ENCODE peak calls at places on chromosome 1, in nine cellular contexts. One of them, this sample, is unnamed.

GRCh38 chr1:247343801-247344200 is 12.1 kb upstream of the ZNF496 start:
- DNase-seq in spleen: peak
- DNase-seq in lower leg skin: no peak
- DNase-seq in K562: no peak
- DNase-seq in foreskin fibroblast: no peak
- DNase-seq in mucosa of descending colon: no peak
- DNase-seq in progenitor cell of endocrine pancreas: no peak
- DNase-seq in right lobe of liver: no peak
- DNase-seq in CD8-positive, alpha-beta T cell: no peak
- DNase-seq in this sample: no peak

GRCh38 chr1:153346067-153346723 is 2.4 kb downstream of the PGLYRP4 start:
- DNase-seq in spleen: peak
- DNase-seq in lower leg skin: no peak
- DNase-seq in K562: no peak
- DNase-seq in foreskin fibroblast: no peak
- DNase-seq in mucosa of descending colon: no peak
- DNase-seq in progenitor cell of endocrine pancreas: no peak
- DNase-seq in right lobe of liver: no peak
- DNase-seq in CD8-positive, alpha-beta T cell: peak
- DNase-seq in this sample: no peak

GRCh38 chr1:186212574-186213224 is 162.4 kb downstream of the TPR start:
- DNase-seq in spleen: no peak
- DNase-seq in lower leg skin: peak
- DNase-seq in K562: peak
- DNase-seq in foreskin fibroblast: peak
- DNase-seq in mucosa of descending colon: no peak
- DNase-seq in progenitor cell of endocrine pancreas: peak
- DNase-seq in right lobe of liver: no peak
- DNase-seq in CD8-positive, alpha-beta T cell: no peak
- DNase-seq in this sample: no peak

GRCh38 chr1:2311184-2312032 is 79.9 kb downstream of the MORN1 start:
- DNase-seq in spleen: peak
- DNase-seq in lower leg skin: no peak
- DNase-seq in K562: peak
- DNase-seq in foreskin fibroblast: peak
- DNase-seq in mucosa of descending colon: peak
- DNase-seq in progenitor cell of endocrine pancreas: peak
- DNase-seq in right lobe of liver: no peak
- DNase-seq in CD8-positive, alpha-beta T cell: peak
- DNase-seq in this sample: peak

GRCh38 chr1:18884727-18885126 is 17.6 kb downstream of the ALDH4A1 start:
- DNase-seq in spleen: no peak
- DNase-seq in lower leg skin: no peak
- DNase-seq in K562: no peak
- DNase-seq in foreskin fibroblast: no peak
- DNase-seq in mucosa of descending colon: no peak
- DNase-seq in progenitor cell of endocrine pancreas: no peak
- DNase-seq in right lobe of liver: no peak
- DNase-seq in CD8-positive, alpha-beta T cell: no peak
- DNase-seq in this sample: no peak

GRCh38 chr1:1120096-1120495 is 4.2 kb upstream of the C1orf159 start:
- DNase-seq in spleen: peak
- DNase-seq in lower leg skin: no peak
- DNase-seq in K562: no peak
- DNase-seq in foreskin fibroblast: no peak
- DNase-seq in mucosa of descending colon: peak
- DNase-seq in progenitor cell of endocrine pancreas: no peak
- DNase-seq in right lobe of liver: peak
- DNase-seq in CD8-positive, alpha-beta T cell: no peak
- DNase-seq in this sample: no peak

GRCh38 chr1:180194546-180195207 is 35.4 kb upstream of the LHX4 start:
- DNase-seq in spleen: no peak
- DNase-seq in lower leg skin: no peak
- DNase-seq in K562: peak
- DNase-seq in foreskin fibroblast: no peak
- DNase-seq in mucosa of descending colon: no peak
- DNase-seq in progenitor cell of endocrine pancreas: no peak
- DNase-seq in right lobe of liver: no peak
- DNase-seq in CD8-positive, alpha-beta T cell: no peak
- DNase-seq in this sample: no peak

GRCh38 chr1:15975358-15975804 is 520 bp downstream of the ZBTB17 start:
- DNase-seq in spleen: peak
- DNase-seq in lower leg skin: no peak
- DNase-seq in K562: peak
- DNase-seq in foreskin fibroblast: peak
- DNase-seq in mucosa of descending colon: peak
- DNase-seq in progenitor cell of endocrine pancreas: peak
- DNase-seq in right lobe of liver: no peak
- DNase-seq in CD8-positive, alpha-beta T cell: no peak
- DNase-seq in this sample: no peak

GRCh38 chr1:84859866-84860265 is 33.1 kb downstream of the LPAR3 start:
- DNase-seq in spleen: no peak
- DNase-seq in lower leg skin: no peak
- DNase-seq in K562: no peak
- DNase-seq in foreskin fibroblast: peak
- DNase-seq in mucosa of descending colon: no peak
- DNase-seq in progenitor cell of endocrine pancreas: no peak
- DNase-seq in right lobe of liver: no peak
- DNase-seq in CD8-positive, alpha-beta T cell: no peak
- DNase-seq in this sample: no peak

GRCh38 chr1:168428063-168428731 is 115.6 kb downstream of the XCL2 start:
- DNase-seq in spleen: no peak
- DNase-seq in lower leg skin: no peak
- DNase-seq in K562: no peak
- DNase-seq in foreskin fibroblast: peak
- DNase-seq in mucosa of descending colon: no peak
- DNase-seq in progenitor cell of endocrine pancreas: no peak
- DNase-seq in right lobe of liver: no peak
- DNase-seq in CD8-positive, alpha-beta T cell: no peak
- DNase-seq in this sample: no peak

GRCh38 chr1:168421399-168422004 is 122.3 kb downstream of the XCL2 start:
- DNase-seq in spleen: no peak
- DNase-seq in lower leg skin: no peak
- DNase-seq in K562: no peak
- DNase-seq in foreskin fibroblast: no peak
- DNase-seq in mucosa of descending colon: no peak
- DNase-seq in progenitor cell of endocrine pancreas: no peak
- DNase-seq in right lobe of liver: no peak
- DNase-seq in CD8-positive, alpha-beta T cell: no peak
- DNase-seq in this sample: no peak

GRCh38 chr1:168419746-168420145 is 124.1 kb downstream of the XCL2 start:
- DNase-seq in spleen: no peak
- DNase-seq in lower leg skin: no peak
- DNase-seq in K562: no peak
- DNase-seq in foreskin fibroblast: no peak
- DNase-seq in mucosa of descending colon: no peak
- DNase-seq in progenitor cell of endocrine pancreas: no peak
- DNase-seq in right lobe of liver: no peak
- DNase-seq in CD8-positive, alpha-beta T cell: no peak
- DNase-seq in this sample: no peak

DNA sequence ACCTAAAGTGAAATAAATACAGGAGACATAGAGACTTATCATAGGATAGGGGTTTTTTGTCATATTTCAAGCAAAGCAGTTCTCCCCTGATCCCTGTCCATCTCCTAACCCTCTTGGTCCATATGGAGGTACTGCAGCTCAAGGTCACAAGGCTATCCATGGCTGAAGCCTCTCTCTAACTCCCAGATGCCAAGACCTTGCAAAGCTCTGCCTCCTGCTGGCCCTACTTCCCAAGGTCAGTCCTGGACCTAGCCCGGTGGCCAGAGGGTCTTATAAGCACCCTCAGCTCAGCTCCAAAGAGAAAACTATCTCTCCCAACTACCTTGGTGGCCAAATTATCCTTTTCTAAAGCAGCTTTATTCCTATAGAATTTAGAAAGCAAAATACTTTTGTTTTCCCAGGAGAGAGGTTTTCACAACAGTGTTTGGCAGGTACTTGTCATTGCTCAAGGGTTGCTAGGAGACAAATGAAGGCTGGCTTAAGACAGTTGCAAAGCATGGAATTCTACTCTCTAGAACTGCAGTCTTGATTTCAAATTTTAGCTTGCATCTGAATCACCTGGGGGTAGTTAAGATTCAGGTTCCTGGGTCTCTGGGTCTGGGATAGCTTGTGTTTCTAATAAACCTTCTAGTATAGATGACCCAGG is 121.5 kb downstream of the XCL2 start:
- DNase-seq in spleen: no peak
- DNase-seq in lower leg skin: no peak
- DNase-seq in K562: no peak
- DNase-seq in foreskin fibroblast: no peak
- DNase-seq in mucosa of descending colon: no peak
- DNase-seq in progenitor cell of endocrine pancreas: no peak
- DNase-seq in right lobe of liver: no peak
- DNase-seq in CD8-positive, alpha-beta T cell: no peak
- DNase-seq in this sample: no peak
- TF ChIP-seq CTCF in spleen: no peak
- TF ChIP-seq CTCF in lower leg skin: no peak
- TF ChIP-seq CTCF in K562: peak
- TF ChIP-seq CTCF in foreskin fibroblast: no peak
- TF ChIP-seq CTCF in mucosa of descending colon: no peak
- TF ChIP-seq CTCF in progenitor cell of endocrine pancreas: no peak
- TF ChIP-seq CTCF in right lobe of liver: no peak
- TF ChIP-seq CTCF in CD8-positive, alpha-beta T cell: no peak
- TF ChIP-seq CTCF in this sample: no peak

GRCh38 chr1:79633456-79633855 is 626.9 kb upstream of the ADGRL4 start:
- DNase-seq in spleen: no peak
- DNase-seq in lower leg skin: no peak
- DNase-seq in K562: no peak
- DNase-seq in foreskin fibroblast: peak
- DNase-seq in mucosa of descending colon: no peak
- DNase-seq in progenitor cell of endocrine pancreas: no peak
- DNase-seq in right lobe of liver: no peak
- DNase-seq in CD8-positive, alpha-beta T cell: no peak
- DNase-seq in this sample: no peak

DNA sequence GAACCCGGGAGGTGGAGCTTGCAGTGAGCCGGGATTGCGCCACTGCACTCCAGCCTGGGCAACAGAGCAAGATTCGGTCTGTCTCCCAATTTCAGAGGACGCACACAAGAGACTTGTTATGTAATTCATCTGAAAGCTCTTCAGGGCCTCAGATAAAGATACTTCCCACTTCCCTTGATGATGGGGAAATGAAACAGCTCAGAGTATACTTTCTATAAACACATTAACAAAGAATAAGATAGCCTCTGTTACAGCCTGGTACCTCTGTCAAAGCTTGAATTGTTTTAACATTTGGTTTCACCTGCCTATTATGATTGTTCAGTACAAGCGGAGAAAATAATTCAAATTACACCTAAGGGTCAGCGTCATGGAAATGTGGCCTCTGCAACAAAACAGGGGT is 622.9 kb upstream of the ADGRL4 start:
- DNase-seq in spleen: no peak
- DNase-seq in lower leg skin: no peak
- DNase-seq in K562: no peak
- DNase-seq in foreskin fibroblast: no peak
- DNase-seq in mucosa of descending colon: no peak
- DNase-seq in progenitor cell of endocrine pancreas: no peak
- DNase-seq in right lobe of liver: no peak
- DNase-seq in CD8-positive, alpha-beta T cell: no peak
- DNase-seq in this sample: no peak
- TF ChIP-seq CTCF in spleen: no peak
- TF ChIP-seq CTCF in lower leg skin: no peak
- TF ChIP-seq CTCF in K562: no peak
- TF ChIP-seq CTCF in foreskin fibroblast: no peak
- TF ChIP-seq CTCF in mucosa of descending colon: no peak
- TF ChIP-seq CTCF in progenitor cell of endocrine pancreas: no peak
- TF ChIP-seq CTCF in right lobe of liver: no peak
- TF ChIP-seq CTCF in CD8-positive, alpha-beta T cell: no peak
- TF ChIP-seq CTCF in this sample: no peak

DNA sequence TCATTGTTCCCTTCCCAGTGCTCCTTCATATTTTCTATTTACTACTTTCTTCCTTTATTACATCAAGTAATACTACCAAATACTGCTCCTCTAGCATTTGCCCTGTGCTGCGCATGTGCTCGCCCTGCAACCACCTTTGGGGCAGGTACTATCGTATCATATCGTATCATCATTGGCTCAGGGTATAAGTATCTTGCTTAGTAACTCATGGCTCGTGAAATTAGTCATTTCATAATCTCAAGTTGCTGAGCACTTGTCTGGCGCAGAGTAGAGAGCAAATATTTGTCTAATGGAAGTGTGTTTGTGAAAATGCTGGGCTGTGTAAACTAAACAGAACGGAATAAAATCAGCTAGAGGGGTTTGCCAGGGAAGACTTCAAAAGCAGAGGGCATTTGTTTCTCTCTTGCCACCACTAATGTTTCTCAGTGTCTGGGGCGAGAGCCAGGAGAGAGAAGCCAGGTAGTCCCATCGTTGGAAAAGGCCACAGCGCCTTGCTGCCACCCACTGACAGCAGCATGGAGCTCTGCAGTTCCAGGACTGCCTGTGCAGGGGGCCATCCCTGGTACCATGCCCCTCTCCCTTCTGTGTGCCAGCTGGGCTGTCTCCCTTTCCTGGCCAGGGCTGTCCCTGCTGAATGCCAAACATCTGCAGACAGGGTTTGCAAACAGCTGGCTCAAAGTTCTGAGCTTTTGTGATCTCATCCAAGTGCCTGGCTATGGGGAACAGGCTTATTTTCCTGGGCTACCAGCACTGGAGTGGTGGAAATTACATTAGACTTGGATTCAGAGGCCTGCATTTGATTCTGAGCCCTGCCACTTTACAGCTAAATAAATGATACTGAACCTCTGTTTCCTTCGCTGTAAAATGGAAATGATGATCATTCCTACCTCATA is 19.9 kb upstream of the CPT2 start:
- DNase-seq in spleen: no peak
- DNase-seq in lower leg skin: no peak
- DNase-seq in K562: no peak
- DNase-seq in foreskin fibroblast: no peak
- DNase-seq in mucosa of descending colon: peak
- DNase-seq in progenitor cell of endocrine pancreas: no peak
- DNase-seq in right lobe of liver: peak
- DNase-seq in CD8-positive, alpha-beta T cell: no peak
- DNase-seq in this sample: no peak
- TF ChIP-seq CTCF in spleen: no peak
- TF ChIP-seq CTCF in lower leg skin: no peak
- TF ChIP-seq CTCF in K562: no peak
- TF ChIP-seq CTCF in foreskin fibroblast: peak
- TF ChIP-seq CTCF in mucosa of descending colon: no peak
- TF ChIP-seq CTCF in progenitor cell of endocrine pancreas: no peak
- TF ChIP-seq CTCF in right lobe of liver: peak
- TF ChIP-seq CTCF in CD8-positive, alpha-beta T cell: no peak
- TF ChIP-seq CTCF in this sample: no peak

DNA sequence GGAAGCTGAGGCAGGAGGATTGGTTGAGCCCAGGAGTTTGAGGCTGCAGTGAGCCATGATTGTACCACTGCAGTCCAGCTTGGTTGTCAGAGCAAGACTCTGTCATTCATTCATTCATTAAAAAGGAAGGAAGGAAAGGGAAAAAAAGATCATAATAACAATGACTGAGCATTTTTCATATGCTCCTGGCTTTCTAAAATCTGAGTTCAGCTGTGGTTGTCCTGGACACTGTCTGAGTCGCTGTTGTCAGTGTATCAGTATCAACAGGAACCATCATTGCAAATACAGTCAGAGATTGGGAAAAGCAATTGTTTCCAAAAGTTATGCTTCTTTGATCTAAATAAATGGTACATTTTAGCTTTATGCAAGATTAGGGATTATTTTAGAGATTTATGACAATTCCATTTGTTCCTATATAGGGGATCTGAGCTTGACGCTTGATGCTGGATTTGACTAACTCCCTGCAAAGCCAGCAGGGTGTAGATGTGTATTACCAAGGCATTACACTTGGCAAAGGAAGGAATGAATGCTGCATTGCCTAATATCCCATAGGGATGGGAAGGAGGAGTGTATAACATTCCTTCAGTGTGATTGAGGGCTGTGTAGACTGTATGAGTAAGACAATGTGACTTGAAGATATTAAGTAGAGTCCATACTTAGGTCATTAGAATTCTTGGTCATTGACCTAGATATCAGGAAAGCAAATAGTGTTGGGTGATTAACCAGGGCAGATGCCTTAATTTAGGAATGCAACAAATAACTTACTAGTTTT is 100.2 kb downstream of the DISP1 start:
- DNase-seq in spleen: no peak
- DNase-seq in lower leg skin: no peak
- DNase-seq in K562: no peak
- DNase-seq in foreskin fibroblast: peak
- DNase-seq in mucosa of descending colon: no peak
- DNase-seq in progenitor cell of endocrine pancreas: no peak
- DNase-seq in right lobe of liver: no peak
- DNase-seq in CD8-positive, alpha-beta T cell: no peak
- DNase-seq in this sample: no peak
- TF ChIP-seq CTCF in spleen: no peak
- TF ChIP-seq CTCF in lower leg skin: no peak
- TF ChIP-seq CTCF in K562: no peak
- TF ChIP-seq CTCF in foreskin fibroblast: no peak
- TF ChIP-seq CTCF in mucosa of descending colon: no peak
- TF ChIP-seq CTCF in progenitor cell of endocrine pancreas: no peak
- TF ChIP-seq CTCF in right lobe of liver: no peak
- TF ChIP-seq CTCF in CD8-positive, alpha-beta T cell: no peak
- TF ChIP-seq CTCF in this sample: no peak

This sample was measured in activated B cell treated with CpG ODN at 0.5 μM for 24 hours.